ENCODE peak calls at places on chromosomes 6 and 20, in eight cellular contexts. Y is BE2C, U is GM10248, B is astrocyte of the cerebellum, K is transverse colon, S is A549, A is cardiac muscle cell, C is bronchial epithelial cell. M is an unnamed sample.

GRCh38 chr20:34582911-34583310 is 24.4 kb downstream of the MAP1LC3A start:
- DNase-seq in Y (no peak), U (no peak), B (no peak), K (no peak), S (no peak), A (no peak), C (no peak), M (no peak)

GRCh38 chr6:6694825-6695710 is 106.5 kb downstream of the LY86 start:
- DNase-seq in Y (no peak), U (no peak), B (no peak), K (peak; percentile 86), S (no peak), A (no peak), C (peak; percentile 85), M (no peak)

GRCh38 chr6:16028966-16029365 is 99.9 kb upstream of the MYLIP start:
- DNase-seq in Y (no peak), U (no peak), B (no peak), K (no peak), S (no peak), A (no peak), C (no peak), M (no peak)

GRCh38 chr20:47546184-47547033 is 44.7 kb downstream of the NCOA3 start:
- DNase-seq in Y (no peak), U (no peak), B (no peak), K (no peak), S (no peak), A (peak; percentile 53), C (peak; percentile 80), M (no peak)

GRCh38 chr20:32315885-32316284 is 38.4 kb downstream of the KIF3B start:
- DNase-seq in Y (no peak), U (no peak), B (no peak), K (no peak), S (no peak), A (no peak), C (no peak), M (no peak)

GRCh38 chr20:38167851-38168760 is 3.0 kb upstream of the TGM2 start:
- DNase-seq in Y (no peak), U (no peak), B (peak; percentile 77), K (peak; percentile 55), S (peak; percentile 57), A (peak; percentile 97), C (peak; percentile 82), M (no peak)

GRCh38 chr6:108518714-108519576 is 41.8 kb upstream of the FOXO3 start:
- DNase-seq in Y (peak; percentile 36), U (no peak), B (no peak), K (no peak), S (peak; percentile 22), A (peak; percentile 40), C (peak; percentile 56), M (no peak)

GRCh38 chr6:147173675-147174339 is 30.4 kb upstream of the STXBP5 start:
- DNase-seq in Y (no peak), U (no peak), B (no peak), K (no peak), S (no peak), A (peak; percentile 48), C (no peak), M (no peak)

GRCh38 chr6:16769131-16769985 is 8.1 kb upstream of the ATXN1 start:
- DNase-seq in Y (no peak), U (no peak), B (peak; percentile 78), K (peak; percentile 38), S (peak; percentile 49), A (peak; percentile 93), C (peak; percentile 95), M (peak; percentile 14)

GRCh38 chr6:679282-679681 is 13.7 kb downstream of the EXOC2 start:
- DNase-seq in Y (no peak), U (no peak), B (no peak), K (no peak), S (no peak), A (no peak), C (no peak), M (no peak)

GRCh38 chr6:9623228-9623832 is 791.5 kb downstream of the TFAP2A start:
- DNase-seq in Y (no peak), U (no peak), B (no peak), K (no peak), S (no peak), A (no peak), C (no peak), M (no peak)

GRCh38 chr6:52020961-52021570 is 66.3 kb downstream of the PKHD1 start:
- DNase-seq in Y (no peak), U (no peak), B (peak; percentile 8), K (no peak), S (peak; percentile 1), A (peak; percentile 48), C (peak; percentile 30), M (no peak)

GRCh38 chr20:36390719-36391415 is 84.7 kb downstream of the DLGAP4 start:
- DNase-seq in Y (no peak), U (no peak), B (no peak), K (no peak), S (no peak), A (no peak), C (no peak), M (no peak)

GRCh38 chr6:56595490-56596122 is 47.1 kb downstream of the DST start:
- DNase-seq in Y (peak; percentile 27), U (peak; percentile 32), B (peak; percentile 31), K (peak; percentile 35), S (peak; percentile 5), A (peak; percentile 65), C (peak; percentile 65), M (peak; percentile 50)

GRCh38 chr6:137653698-137654059 is 159.5 kb upstream of the OLIG3 start:
- DNase-seq in Y (no peak), U (no peak), B (no peak), K (no peak), S (no peak), A (no peak), C (no peak), M (no peak)

GRCh38 chr6:90955246-90955645 is 368.4 kb upstream of the MAP3K7 start:
- DNase-seq in Y (no peak), U (no peak), B (no peak), K (no peak), S (no peak), A (no peak), C (no peak), M (no peak)

GRCh38 chr6:75531174-75531573 is 37.6 kb upstream of the FILIP1 start:
- DNase-seq in Y (no peak), U (no peak), B (no peak), K (no peak), S (no peak), A (no peak), C (no peak), M (no peak)

GRCh38 chr20:20167704-20168103 is 115.4 kb downstream of the CFAP61 start:
- DNase-seq in Y (no peak), U (no peak), B (no peak), K (no peak), S (no peak), A (no peak), C (no peak), M (no peak)

GRCh38 chr6:106279179-106279578 is 46.4 kb downstream of the ATG5 start:
- DNase-seq in Y (no peak), U (no peak), B (peak; percentile 43), K (no peak), S (no peak), A (no peak), C (no peak), M (no peak)

GRCh38 chr20:50813801-50814200 is 18.9 kb downstream of the BCAS4 start:
- DNase-seq in Y (no peak), U (no peak), B (no peak), K (no peak), S (no peak), A (no peak), C (no peak), M (no peak)

GRCh38 chr20:32495217-32495565 is 89.9 kb downstream of the NOL4L start:
- DNase-seq in Y (no peak), U (no peak), B (no peak), K (no peak), S (no peak), A (peak; percentile 49), C (no peak), M (no peak)

GRCh38 chr20:18676366-18676765 is 88.5 kb downstream of the DTD1 start:
- DNase-seq in Y (no peak), U (no peak), B (no peak), K (no peak), S (no peak), A (no peak), C (no peak), M (no peak)

GRCh38 chr6:129500958-129501381 is 209.0 kb downstream of the ARHGAP18 start:
- DNase-seq in Y (no peak), U (no peak), B (no peak), K (no peak), S (peak; percentile 32), A (peak; percentile 30), C (no peak), M (no peak)
- TF ChIP-seq CTCF in Y (peak; percentile 58), U (no peak), B (peak; percentile 44), K (no peak), S (peak; percentile 43), A (peak; percentile 28), C (peak; percentile 10), M (no peak)

GRCh38 chr6:25346064-25346463 is 66.9 kb downstream of the CARMIL1 start:
- DNase-seq in Y (no peak), U (no peak), B (no peak), K (no peak), S (no peak), A (no peak), C (no peak), M (no peak)
- TF ChIP-seq CTCF in Y (no peak), U (no peak), B (no peak), K (no peak), S (no peak), A (no peak), C (no peak), M (no peak)

DNA sequence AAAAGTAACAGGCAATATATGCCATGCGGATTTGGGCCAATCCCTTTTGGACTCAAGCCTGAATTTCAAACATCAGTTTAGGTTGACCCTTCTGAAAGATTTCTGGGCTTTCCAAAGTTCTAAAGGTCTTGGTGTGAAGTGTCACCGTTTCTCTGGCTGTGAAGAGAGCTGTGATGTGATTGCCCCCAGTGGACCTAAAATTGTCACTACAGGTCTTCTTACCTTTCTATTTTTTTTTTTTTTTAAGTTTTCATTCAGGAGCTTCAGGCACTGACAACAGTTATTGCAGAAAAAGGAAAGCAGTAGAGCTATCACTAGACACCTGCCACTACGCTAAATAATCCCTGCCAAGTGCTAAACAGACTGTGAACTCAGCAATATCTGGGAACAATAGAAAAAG is 75.7 kb upstream of the OPRM1 start:
- DNase-seq in Y (no peak), U (no peak), B (no peak), K (no peak), S (no peak), A (no peak), C (no peak), M (no peak)
- TF ChIP-seq CTCF in Y (peak; percentile 31), U (no peak), B (no peak), K (no peak), S (no peak), A (no peak), C (no peak), M (no peak)

DNA sequence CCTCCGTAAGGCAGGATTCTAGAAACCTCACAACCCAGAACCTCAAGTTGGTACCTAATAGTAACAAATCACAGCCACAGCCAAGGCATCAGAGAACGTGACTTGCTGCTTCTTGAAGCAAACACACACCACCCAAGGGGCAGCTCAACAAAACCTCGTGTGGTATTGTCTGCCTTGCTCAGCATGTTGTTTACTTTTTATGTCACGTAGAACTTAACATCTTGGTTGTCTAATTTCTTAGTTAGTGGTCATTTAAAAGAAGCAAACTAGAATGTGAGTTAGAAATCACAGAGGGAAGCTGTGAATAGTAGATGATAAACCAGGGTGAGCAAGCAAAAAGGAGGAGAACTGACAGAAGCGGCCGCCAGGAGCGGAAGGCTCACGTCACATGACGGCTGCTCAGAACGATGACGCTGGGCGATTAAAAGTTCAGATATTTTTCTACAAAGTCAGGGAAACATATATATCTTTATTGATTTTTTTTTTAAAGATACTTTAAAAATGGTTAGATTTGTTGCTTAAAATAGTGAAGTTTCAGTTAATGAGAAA is 51.5 kb upstream of the KIF25 start:
- DNase-seq in Y (no peak), U (no peak), B (no peak), K (no peak), S (no peak), A (no peak), C (no peak), M (no peak)
- TF ChIP-seq CTCF in Y (no peak), U (no peak), B (no peak), K (no peak), S (no peak), A (no peak), C (no peak), M (no peak)

M was measured in GM20000.